ENCODE peak calls at places on chromosomes 2 and 18, in seven cellular contexts. I is stimulated activated CD8-positive, alpha-beta memory T cell treated with anti-CD3 and anti-CD28 coated beads, Interleukin-7, amount 100 ng/mL, for 4 hours; Q is stimulated activated CD4-positive, alpha-beta T cell treated with anti-CD3 and anti-CD28 coated beads, Interleukin-12 subunit alpha, Interleukin-12 subunit beta, amount 100 ng/mL, for 4 hours; C is stomach; D is mesenchymal stem cell; P is skeletal muscle cell; J is HuH-7. B is an unnamed sample.

GRCh38 chr18:21110667-21111350 is 804 bp downstream of the ROCK1 start:
- DNase-seq in I (peak; percentile 60), Q (peak; percentile 52), C (peak; percentile 57), D (peak; percentile 56), P (no peak), J (peak; percentile 44), B (peak; percentile 84)

GRCh38 chr2:228768818-228769217 is 502.3 kb downstream of the PID1 start:
- DNase-seq in I (no peak), Q (no peak), C (no peak), D (peak; percentile 68), P (peak; percentile 87), J (no peak), B (no peak)

GRCh38 chr2:201194097-201194496 is 11.2 kb downstream of the CASP10 start:
- DNase-seq in I (no peak), Q (no peak), C (no peak), D (no peak), P (no peak), J (no peak), B (no peak)

GRCh38 chr2:85675866-85676548 is 8.0 kb upstream of the SFTPB start:
- DNase-seq in I (no peak), Q (no peak), C (no peak), D (no peak), P (no peak), J (no peak), B (no peak)

GRCh38 chr2:156332452-156333273 is at the start of gene NR4A2:
- DNase-seq in I (peak; percentile 89), Q (peak; percentile 83), C (peak; percentile 96), D (peak; percentile 94), P (peak; percentile 69), J (peak; percentile 96), B (peak; percentile 89)

GRCh38 chr18:75029456-75029855 is 179.5 kb downstream of the PTGR3 start:
- DNase-seq in I (no peak), Q (peak; percentile 2), C (no peak), D (no peak), P (no peak), J (no peak), B (no peak)

GRCh38 chr18:26865557-26865956 is at the start of gene AQP4:
- DNase-seq in I (no peak), Q (no peak), C (peak; percentile 68), D (no peak), P (no peak), J (no peak), B (no peak)

GRCh38 chr2:128232965-128233789 is 85.5 kb downstream of the HS6ST1 start:
- DNase-seq in I (peak; percentile 81), Q (peak; percentile 85), C (peak; percentile 91), D (peak; percentile 77), P (peak; percentile 12), J (peak; percentile 93), B (peak; percentile 90)

GRCh38 chr2:234490239-234491074 is 6.4 kb downstream of the ARL4C start:
- DNase-seq in I (no peak), Q (no peak), C (no peak), D (no peak), P (no peak), J (no peak), B (peak; percentile 70)

GRCh38 chr2:75586971-75587370 is 26.2 kb upstream of the EVA1A start:
- DNase-seq in I (no peak), Q (no peak), C (no peak), D (no peak), P (no peak), J (no peak), B (no peak)

GRCh38 chr2:8513601-8514273 is 168.1 kb upstream of the ID2 start:
- DNase-seq in I (no peak), Q (no peak), C (no peak), D (no peak), P (no peak), J (no peak), B (no peak)

GRCh38 chr2:38533180-38533579 is 69.5 kb downstream of the HNRNPLL start:
- DNase-seq in I (no peak), Q (no peak), C (no peak), D (no peak), P (no peak), J (no peak), B (no peak)

GRCh38 chr2:215749092-215749957 is 264.0 kb downstream of the MREG start:
- DNase-seq in I (no peak), Q (no peak), C (no peak), D (peak; percentile 97), P (peak; percentile 76), J (peak; percentile 23), B (no peak)

GRCh38 chr2:230661072-230661957 is 51.3 kb upstream of the CAB39 start:
- DNase-seq in I (peak; percentile 26), Q (peak; percentile 34), C (no peak), D (no peak), P (no peak), J (no peak), B (peak; percentile 81)

GRCh38 chr2:176081993-176082884 is 1.5 kb downstream of the EVX2 start:
- DNase-seq in I (no peak), Q (no peak), C (no peak), D (no peak), P (no peak), J (no peak), B (peak; percentile 22)

GRCh38 chr2:191436368-191437055 is 191.3 kb downstream of the MYO1B start:
- DNase-seq in I (no peak), Q (no peak), C (no peak), D (peak; percentile 36), P (no peak), J (no peak), B (no peak)

GRCh38 chr2:54429811-54430600 is 26.1 kb upstream of the SPTBN1 start:
- DNase-seq in I (no peak), Q (no peak), C (no peak), D (no peak), P (no peak), J (no peak), B (no peak)

GRCh38 chr18:5466256-5466655 is 77.5 kb downstream of the EPB41L3 start:
- DNase-seq in I (no peak), Q (no peak), C (no peak), D (no peak), P (no peak), J (no peak), B (no peak)

GRCh38 chr2:115491394-115491793 is 1049.0 kb downstream of the DPP10 start:
- DNase-seq in I (no peak), Q (no peak), C (no peak), D (no peak), P (no peak), J (no peak), B (no peak)

GRCh38 chr2:238970553-238971081 is 122.7 kb downstream of the TWIST2 start:
- DNase-seq in I (no peak), Q (peak; percentile 38), C (peak; percentile 67), D (peak; percentile 55), P (no peak), J (peak; percentile 82), B (peak; percentile 48)

GRCh38 chr2:172270278-172271079 is 156.9 kb upstream of the ITGA6 start:
- DNase-seq in I (no peak), Q (no peak), C (peak; percentile 82), D (peak; percentile 67), P (no peak), J (no peak), B (peak; percentile 64)

GRCh38 chr2:44715671-44716077 is 225.8 kb upstream of the SIX3 start:
- DNase-seq in I (no peak), Q (no peak), C (no peak), D (peak; percentile 43), P (peak; percentile 16), J (peak; percentile 5), B (no peak)

GRCh38 chr2:68971591-68972231 is 2.7 kb upstream of the GKN1 start:
- DNase-seq in I (no peak), Q (no peak), C (peak; percentile 70), D (peak; percentile 86), P (peak; percentile 97), J (no peak), B (no peak)